ENCODE peak calls at places on chromosomes 6 and 20, in ten cellular contexts. U is prostate gland, V is esophagus squamous epithelium, I is OCI-LY7, F is brain microvascular endothelial cell, R is heart left ventricle, S is BJ, E is WERI-Rb-1, L is osteoblast, M is mucosa of descending colon. J is an unnamed sample. For H3K36me3, the result is how much of the 10 kb centered on the place peaks cover.

GRCh38 chr6:122407712-122408111 is 8.3 kb downstream of the HSF2 start:
- DNase-seq in U (no peak), V (no peak), I (no peak), F (no peak), R (no peak), S (no peak), E (no peak), L (no peak), M (no peak), J (no peak)

GRCh38 chr20:37311710-37312355 is 22.4 kb downstream of the MANBAL start:
- DNase-seq in U (no peak), V (no peak), I (no peak), F (no peak), R (no peak), S (no peak), E (no peak), L (no peak), M (no peak), J (no peak)

GRCh38 chr6:14074723-14075503 is 42.7 kb upstream of the CD83 start:
- DNase-seq in U (no peak), V (no peak), I (peak), F (peak), R (no peak), S (no peak), E (peak), L (no peak), M (no peak), J (no peak)

GRCh38 chr20:63950701-63951397 is 5.4 kb downstream of the UCKL1 start:
- DNase-seq in U (no peak), V (no peak), I (no peak), F (no peak), R (peak), S (no peak), E (peak), L (no peak), M (no peak), J (peak)

GRCh38 chr6:130885392-130886192 is 58.4 kb downstream of the SMLR1 start:
- DNase-seq in U (peak), V (no peak), I (peak), F (peak), R (peak), S (peak), E (peak), L (peak), M (no peak), J (no peak)

GRCh38 chr6:125014157-125014957 is 52.1 kb downstream of the RNF217 start:
- DNase-seq in U (no peak), V (no peak), I (peak), F (peak), R (no peak), S (no peak), E (no peak), L (peak), M (no peak), J (no peak)

GRCh38 chr20:45406260-45407066 is 1.6 kb upstream of the DBNDD2 start:
- DNase-seq in U (peak), V (no peak), I (no peak), F (no peak), R (peak), S (no peak), E (peak), L (peak), M (peak), J (peak)

GRCh38 chr6:105648276-105648675 is 245.4 kb upstream of the PREP start:
- DNase-seq in U (no peak), V (no peak), I (no peak), F (no peak), R (no peak), S (no peak), E (peak), L (no peak), M (no peak), J (no peak)

GRCh38 chr20:56841346-56841908 is 212.3 kb downstream of the TFAP2C start:
- DNase-seq in U (no peak), V (no peak), I (no peak), F (no peak), R (no peak), S (no peak), E (no peak), L (no peak), M (no peak), J (no peak)

GRCh38 chr20:9458075-9458818 is 56.1 kb upstream of the LAMP5 start:
- DNase-seq in U (no peak), V (no peak), I (peak), F (peak), R (no peak), S (no peak), E (peak), L (no peak), M (no peak), J (no peak)

GRCh38 chr6:7254980-7255825 is 57.8 kb downstream of the SSR1 start:
- DNase-seq in U (no peak), V (no peak), I (no peak), F (no peak), R (peak), S (no peak), E (no peak), L (no peak), M (peak), J (peak)

GRCh38 chr6:87534377-87535047 is 55.3 kb downstream of the RARS2 start:
- DNase-seq in U (no peak), V (no peak), I (no peak), F (no peak), R (no peak), S (no peak), E (no peak), L (no peak), M (no peak), J (no peak)

GRCh38 chr6:39426057-39426592 is 103.6 kb upstream of the KCNK16 start:
- DNase-seq in U (peak), V (no peak), I (no peak), F (peak), R (no peak), S (no peak), E (no peak), L (peak), M (no peak), J (no peak)

GRCh38 chr6:13762648-13763441 is 51.2 kb upstream of the RANBP9 start:
- DNase-seq in U (peak), V (no peak), I (peak), F (peak), R (no peak), S (peak), E (no peak), L (peak), M (no peak), J (no peak)

GRCh38 chr20:10075606-10076005 is 40.8 kb downstream of the ANKEF1 start:
- DNase-seq in U (no peak), V (no peak), I (no peak), F (no peak), R (no peak), S (no peak), E (no peak), L (no peak), M (no peak), J (no peak)

GRCh38 chr6:16181429-16182359 is 52.8 kb downstream of the MYLIP start:
- DNase-seq in U (peak), V (no peak), I (no peak), F (no peak), R (no peak), S (no peak), E (no peak), L (no peak), M (no peak), J (no peak)

GRCh38 chr6:12313992-12314589 is 23.9 kb downstream of the EDN1 start:
- DNase-seq in U (peak), V (no peak), I (no peak), F (no peak), R (no peak), S (no peak), E (no peak), L (peak), M (no peak), J (peak)

GRCh38 chr6:16683524-16684194 is 77.6 kb downstream of the ATXN1 start:
- DNase-seq in U (peak), V (no peak), I (no peak), F (peak), R (peak), S (no peak), E (no peak), L (no peak), M (no peak), J (no peak)

GRCh38 chr20:1718604-1719384 is 61.2 kb upstream of the SIRPG start:
- DNase-seq in U (no peak), V (no peak), I (no peak), F (peak), R (no peak), S (peak), E (no peak), L (no peak), M (no peak), J (no peak)

GRCh38 chr6:133240511-133241087 is 558 bp upstream of the EYA4 start:
- DNase-seq in U (no peak), V (no peak), I (no peak), F (no peak), R (peak), S (no peak), E (no peak), L (peak), M (no peak), J (peak)

GRCh38 chr6:1619106-1619665 is 9.5 kb downstream of the FOXC1 start:
- DNase-seq in U (no peak), V (no peak), I (no peak), F (no peak), R (no peak), S (no peak), E (no peak), L (peak), M (no peak), J (peak)

GRCh38 chr6:89321571-89321970 is 6.5 kb upstream of the GABRR2 start:
- DNase-seq in U (peak), V (no peak), I (no peak), F (no peak), R (no peak), S (no peak), E (no peak), L (no peak), M (no peak), J (no peak)

GRCh38 chr6:2848851-2849250 is 7.2 kb upstream of the SERPINB1 start:
- DNase-seq in U (no peak), V (no peak), I (peak), F (no peak), R (no peak), S (no peak), E (no peak), L (no peak), M (peak), J (no peak)

GRCh38 chr6:422423-423061 is 31.0 kb downstream of the IRF4 start:
- DNase-seq in U (no peak), V (no peak), I (no peak), F (peak), R (no peak), S (peak), E (no peak), L (peak), M (no peak), J (peak)

DNA sequence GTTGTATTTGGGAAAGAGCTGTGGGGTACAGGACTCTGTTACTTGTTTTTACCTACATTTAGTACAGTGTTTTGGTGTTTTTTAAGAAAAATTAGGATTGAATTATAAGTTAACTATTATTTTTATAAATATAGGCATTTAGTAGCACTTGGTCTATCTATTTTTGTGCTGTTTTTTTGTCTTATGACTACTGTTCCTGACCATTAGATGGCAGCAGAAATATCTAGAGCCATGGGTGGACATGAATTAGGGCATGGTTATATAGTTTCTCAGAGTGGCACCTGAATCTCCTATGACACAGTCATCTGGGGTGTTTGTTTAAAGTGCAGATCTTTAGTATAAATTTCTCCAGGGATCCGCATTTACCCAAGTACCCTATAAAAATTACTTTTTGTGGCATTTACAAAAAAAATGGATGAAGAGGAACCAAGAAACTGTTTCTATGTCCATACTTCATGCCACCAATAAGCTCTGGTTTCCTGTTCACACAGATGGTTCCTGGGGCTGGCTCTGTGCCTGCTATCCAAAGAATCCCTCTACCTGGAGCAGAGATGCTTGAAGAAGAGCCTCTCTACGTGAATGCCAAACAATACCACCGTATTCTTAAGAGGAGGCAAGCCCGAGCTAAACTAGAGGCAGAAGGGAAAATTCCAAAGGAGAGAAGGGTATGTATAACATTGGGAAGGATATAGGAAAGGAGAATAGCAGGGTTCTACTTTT is 19.8 kb downstream of the NFYA start:
- DNase-seq in U (no peak), V (no peak), I (peak), F (peak), R (no peak), S (no peak), E (no peak), L (peak), M (no peak), J (no peak)
- TF ChIP-seq CTCF in U (no peak), V (no peak), I (peak), F (peak), R (peak), S (peak), E (peak), L (peak), M (no peak), J (no peak)

GRCh38 chr6:70210462-70210861 is 92.4 kb downstream of the COL9A1 start:
- DNase-seq in U (no peak), V (no peak), I (peak), F (no peak), R (no peak), S (no peak), E (no peak), L (no peak), M (no peak), J (no peak)
- H3K36me3 ChIP-seq in U (under half), V (under half), I (under half), F (under half), R (under half), S (under half), E (under half), L (under half), M (under half), J (under half)

DNA sequence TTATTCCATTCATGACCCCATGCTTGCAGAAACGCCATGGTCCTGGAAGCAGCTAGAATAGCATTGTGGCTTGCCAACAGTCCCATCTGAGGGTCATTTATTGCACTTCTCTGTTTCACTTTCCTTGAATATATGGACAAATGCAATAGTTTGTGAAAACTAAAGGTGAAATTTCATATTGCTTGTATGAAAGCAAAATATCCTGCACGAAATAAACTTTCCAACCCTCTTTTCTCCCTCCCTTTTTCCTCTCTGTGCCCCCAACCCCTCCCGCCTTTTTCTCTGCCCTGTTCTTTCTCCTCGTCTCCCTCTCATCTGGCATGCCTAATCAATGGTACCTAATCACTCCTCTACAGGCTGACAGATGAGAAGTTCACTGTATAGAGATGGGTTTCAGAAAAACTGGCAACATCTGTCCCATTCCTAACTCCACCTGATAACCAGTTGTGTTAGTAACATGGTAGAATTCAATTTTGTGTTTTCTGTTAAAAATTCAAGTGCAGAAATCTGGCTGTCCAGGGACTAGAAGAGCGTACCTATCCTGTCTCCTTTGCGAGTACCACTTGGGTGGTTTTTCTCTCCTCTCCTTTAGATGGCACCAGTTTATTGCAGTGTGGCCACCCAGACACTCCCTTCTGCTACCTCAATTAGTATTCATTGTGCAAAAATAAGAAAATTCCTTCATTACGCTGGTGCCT is 198.6 kb downstream of the FOXA2 start:
- DNase-seq in U (no peak), V (no peak), I (no peak), F (no peak), R (no peak), S (no peak), E (no peak), L (no peak), M (no peak), J (no peak)
- TF ChIP-seq CTCF in U (no peak), V (no peak), I (peak), F (no peak), R (no peak), S (no peak), E (no peak), L (no peak), M (no peak), J (no peak)

GRCh38 chr6:129638055-129639019 is 71.6 kb downstream of the ARHGAP18 start:
- DNase-seq in U (no peak), V (no peak), I (no peak), F (peak), R (no peak), S (no peak), E (no peak), L (no peak), M (no peak), J (no peak)
- H3K36me3 ChIP-seq in U (under half), V (under half), I (under half), F (under half), R (under half), S (under half), E (under half), L (under half), M (under half), J (under half)